ENCODE peak calls at places on chromosomes 5 and 9, in six cellular contexts. F, Z, I, H, C and D are unnamed samples.

GRCh38 chr9:137757613-137758029 is 120.0 kb upstream of the CACNA1B start:
- DNase-seq in I (no peak), F (peak), Z (no peak), C (peak), H (no peak), D (no peak)

GRCh38 chr9:122226758-122227575 is 1.8 kb downstream of the LHX6 start:
- DNase-seq in Z (no peak), H (no peak), F (no peak), I (no peak), C (peak), D (no peak)

GRCh38 chr9:124453586-124454191 is 3.4 kb downstream of the ADGRD2 start:
- DNase-seq in Z (peak), I (no peak), C (no peak), F (no peak), H (no peak), D (no peak)

GRCh38 chr5:3600106-3600997 is 4.7 kb downstream of the IRX1 start:
- DNase-seq in F (no peak), Z (no peak), C (no peak), H (no peak), I (no peak), D (no peak)

GRCh38 chr5:90855296-90855990 is 296.8 kb downstream of the ADGRV1 start:
- DNase-seq in C (no peak), H (no peak), I (no peak), Z (no peak), F (no peak), D (no peak)

GRCh38 chr9:133149130-133150015 is 14.3 kb downstream of the GBGT1 start:
- DNase-seq in F (peak), C (peak), Z (peak), I (peak), H (peak), D (peak)

GRCh38 chr5:27038476-27038875 is at the start of gene CDH9:
- DNase-seq in C (no peak), H (no peak), F (no peak), I (no peak), Z (no peak), D (no peak)

GRCh38 chr5:157478726-157479125 is 18.7 kb downstream of the NIPAL4 start:
- DNase-seq in H (no peak), F (no peak), Z (no peak), C (no peak), I (no peak), D (no peak)

GRCh38 chr9:73529666-73530065 is 378.0 kb downstream of the ANXA1 start:
- DNase-seq in I (no peak), C (no peak), Z (no peak), H (no peak), F (no peak), D (no peak)

GRCh38 chr5:176365663-176366574 is 632 bp downstream of the ARL10 start:
- DNase-seq in F (no peak), I (peak), H (peak), C (peak), Z (peak), D (peak)

GRCh38 chr5:9898319-9898718 is 268.2 kb upstream of the TAS2R1 start:
- DNase-seq in H (no peak), F (peak), I (peak), Z (peak), C (peak), D (no peak)

GRCh38 chr9:126219717-126220116 is 106.9 kb upstream of the MVB12B start:
- DNase-seq in F (no peak), I (no peak), Z (no peak), H (no peak), C (no peak), D (no peak)

GRCh38 chr5:177195307-177195952 is 61.9 kb downstream of the NSD1 start:
- DNase-seq in C (no peak), I (no peak), F (no peak), Z (no peak), H (no peak), D (no peak)

GRCh38 chr9:5922192-5922591 is 31.5 kb downstream of the MLANA start:
- DNase-seq in F (no peak), I (no peak), C (no peak), H (no peak), Z (no peak), D (no peak)

GRCh38 chr9:76902395-76902794 is 3.5 kb downstream of the PRUNE2 start:
- DNase-seq in C (no peak), F (no peak), I (no peak), H (no peak), Z (no peak), D (no peak)

GRCh38 chr9:126872516-126872915 is 12.1 kb downstream of the ZBTB34 start:
- DNase-seq in I (no peak), Z (no peak), F (no peak), C (no peak), H (no peak), D (no peak)

GRCh38 chr5:171418982-171419662 is at the start of gene FGF18:
- DNase-seq in I (peak), Z (peak), F (peak), H (peak), C (peak), D (peak)

GRCh38 chr9:21153688-21154608 is 12.3 kb upstream of the IFNW1 start:
- DNase-seq in H (peak), F (peak), C (peak), I (peak), Z (no peak), D (no peak)

GRCh38 chr5:14449052-14449661 is 132.4 kb upstream of the OTULINL start:
- DNase-seq in H (no peak), F (no peak), I (peak), Z (peak), C (no peak), D (peak)

GRCh38 chr5:74766348-74766886 is 500 bp downstream of the GFM2 start:
- DNase-seq in C (peak), I (peak), H (no peak), Z (no peak), F (peak), D (no peak)

GRCh38 chr9:36937951-36938350 is 96.1 kb downstream of the PAX5 start:
- DNase-seq in Z (no peak), I (no peak), C (no peak), H (no peak), F (no peak), D (no peak)